ENCODE peak calls at places on chromosomes 1 and 21, in nine cellular contexts. D is fibroblast of the aortic adventitia, I is lower leg skin, Z is fibroblast of pulmonary artery, X is ascending aorta, V is PC-9, C is colonic mucosa, T is body of pancreas, E is ovary. J is an unnamed sample.

GRCh38 chr1:178323067-178323466 is 173.7 kb downstream of the CLEC20A start:
- DNase-seq in X (no peak), V (no peak), T (no peak), E (no peak), I (no peak), D (no peak), Z (no peak), C (no peak), J (no peak)

GRCh38 chr1:111735858-111736544 is 3.2 kb downstream of the INKA2 start:
- DNase-seq in Z (no peak), T (no peak), D (no peak), I (peak), E (no peak), V (no peak), X (peak), C (no peak), J (no peak)

GRCh38 chr21:46033410-46034404 is 52.1 kb downstream of the COL6A1 start:
- DNase-seq in Z (no peak), I (no peak), V (no peak), E (no peak), T (no peak), C (no peak), X (no peak), D (no peak), J (no peak)

GRCh38 chr1:6248798-6249731 is 5.1 kb downstream of the HES3 start:
- DNase-seq in X (no peak), Z (no peak), I (no peak), T (no peak), C (peak), V (no peak), D (no peak), E (no peak), J (no peak)

GRCh38 chr21:22892041-22892440 is 1893.8 kb downstream of the NCAM2 start:
- DNase-seq in E (no peak), C (no peak), X (no peak), I (no peak), T (no peak), Z (no peak), D (no peak), V (no peak), J (no peak)

GRCh38 chr1:174815036-174815435 is 184.7 kb upstream of the CACYBP start:
- DNase-seq in D (peak), I (no peak), T (no peak), X (no peak), C (no peak), E (no peak), Z (peak), V (peak), J (no peak)

GRCh38 chr21:15301014-15301413 is 236.2 kb upstream of the NRIP1 start:
- DNase-seq in T (no peak), Z (no peak), E (no peak), X (no peak), D (peak), C (no peak), I (no peak), V (no peak), J (no peak)

GRCh38 chr1:1602321-1602931 is 2.5 kb upstream of the FNDC10 start:
- DNase-seq in D (no peak), V (no peak), E (no peak), C (no peak), T (no peak), Z (no peak), I (no peak), X (no peak), J (no peak)

GRCh38 chr1:54850737-54851136 is 36.3 kb downstream of the DHCR24 start:
- DNase-seq in E (peak), Z (peak), X (peak), C (no peak), D (peak), V (no peak), I (peak), T (no peak), J (no peak)

GRCh38 chr1:205668951-205669340 is 11.4 kb downstream of the SLC45A3 start:
- DNase-seq in C (peak), Z (no peak), E (no peak), T (no peak), I (no peak), D (no peak), V (no peak), X (no peak), J (no peak)

GRCh38 chr1:110035236-110035752 is 870 bp downstream of the STRIP1 start:
- DNase-seq in C (no peak), E (no peak), X (no peak), V (no peak), Z (peak), I (no peak), T (no peak), D (peak), J (no peak)

GRCh38 chr1:173410133-173410793 is 66.9 kb upstream of the PRDX6 start:
- DNase-seq in X (no peak), T (no peak), C (no peak), Z (no peak), I (no peak), D (no peak), E (no peak), V (no peak), J (no peak)

GRCh38 chr1:230550428-230550827 is 91.9 kb upstream of the COG2 start:
- DNase-seq in T (no peak), E (no peak), Z (no peak), V (no peak), X (no peak), D (no peak), I (no peak), C (no peak), J (no peak)

GRCh38 chr1:80582980-80583379 is 1217.8 kb upstream of the ADGRL2 start:
- DNase-seq in I (no peak), D (no peak), C (no peak), E (no peak), X (no peak), T (no peak), Z (no peak), V (no peak), J (no peak)

GRCh38 chr1:240149488-240150094 is 57.9 kb downstream of the FMN2 start:
- DNase-seq in C (peak), D (peak), I (no peak), X (no peak), T (no peak), Z (peak), V (no peak), E (no peak), J (no peak)

GRCh38 chr21:46089285-46089684 is 8.6 kb upstream of the COL6A2 start:
- DNase-seq in C (no peak), T (no peak), D (no peak), Z (no peak), E (no peak), V (no peak), X (peak), I (peak), J (no peak)

GRCh38 chr1:220335668-220336067 is 63.4 kb upstream of the RAB3GAP2 start:
- DNase-seq in I (no peak), Z (no peak), T (peak), C (no peak), D (peak), V (peak), X (no peak), E (no peak), J (peak)

GRCh38 chr1:224435318-224435763 is 744 bp upstream of the WDR26 start:
- DNase-seq in Z (peak), X (peak), D (peak), C (peak), T (no peak), E (no peak), I (no peak), V (no peak), J (no peak)

GRCh38 chr1:89198500-89199072 is at the start of gene GBP4:
- DNase-seq in D (peak), I (no peak), V (peak), Z (peak), T (peak), E (peak), C (peak), X (peak), J (peak)

GRCh38 chr1:101239095-101240040 is 2.5 kb downstream of the S1PR1 start:
- DNase-seq in C (no peak), V (no peak), T (no peak), Z (no peak), E (no peak), I (no peak), X (no peak), D (no peak), J (no peak)

GRCh38 chr1:182279302-182279701 is 112.3 kb downstream of the GLUL start:
- DNase-seq in V (no peak), D (no peak), Z (no peak), X (no peak), T (no peak), E (no peak), I (no peak), C (no peak), J (no peak)

GRCh38 chr1:29330089-29330488 is 93.8 kb downstream of the PTPRU start:
- DNase-seq in Z (no peak), D (no peak), I (no peak), T (no peak), X (no peak), E (no peak), C (no peak), V (no peak), J (no peak)

GRCh38 chr1:192588546-192588945 is 13.0 kb downstream of the RGS1 start:
- DNase-seq in I (no peak), V (no peak), T (no peak), C (no peak), Z (no peak), D (peak), E (no peak), X (no peak), J (no peak)

GRCh38 chr1:11531314-11531870 is 52.4 kb downstream of the DISP3 start:
- DNase-seq in D (no peak), C (no peak), E (no peak), I (peak), Z (no peak), X (peak), T (no peak), V (no peak), J (no peak)

GRCh38 chr1:93805027-93805426 is 74.0 kb downstream of the DNTTIP2 start:
- DNase-seq in I (no peak), Z (no peak), E (no peak), T (no peak), C (no peak), X (no peak), V (no peak), D (peak), J (no peak)
- H3K4me3 ChIP-seq in I (no peak), Z (peak), E (no peak), T (no peak), C (no peak), X (no peak), V (peak), D (no peak), J (no peak)

GRCh38 chr1:13478687-13479086 is 35.1 kb downstream of the LRRC38 start:
- DNase-seq in C (no peak), E (no peak), D (no peak), V (no peak), T (no peak), I (no peak), Z (no peak), X (no peak), J (no peak)
- H3K4me3 ChIP-seq in C (no peak), E (no peak), D (no peak), V (no peak), T (no peak), I (no peak), Z (no peak), X (no peak), J (no peak)

GRCh38 chr1:167517535-167518330 is 596 bp downstream of the CD247 start:
- DNase-seq in T (no peak), D (no peak), I (no peak), Z (no peak), E (no peak), X (no peak), V (peak), C (no peak), J (no peak)
- H3K4me3 ChIP-seq in T (no peak), D (no peak), I (no peak), Z (no peak), E (no peak), X (no peak), V (no peak), C (peak), J (no peak)

GRCh38 chr1:61184714-61185106 is 102.3 kb downstream of the NFIA start:
- DNase-seq in C (no peak), T (no peak), V (no peak), D (no peak), I (no peak), X (no peak), Z (no peak), E (no peak), J (no peak)
- H3K4me3 ChIP-seq in C (peak), T (no peak), V (no peak), D (peak), I (no peak), X (peak), Z (peak), E (peak), J (no peak)

GRCh38 chr1:171142451-171143121 is 42.5 kb upstream of the FMO2 start:
- DNase-seq in X (peak), I (no peak), C (peak), D (peak), E (peak), V (no peak), Z (peak), T (peak), J (peak)

GRCh38 chr1:171141336-171142051 is 43.6 kb upstream of the FMO2 start:
- DNase-seq in T (no peak), I (no peak), E (peak), D (peak), Z (peak), V (no peak), C (no peak), X (peak), J (peak)

GRCh38 chr1:171140466-171140865 is 44.6 kb upstream of the FMO2 start:
- DNase-seq in D (peak), E (peak), Z (no peak), T (no peak), X (no peak), V (no peak), I (no peak), C (no peak), J (no peak)

GRCh38 chr1:171139890-171140289 is 45.2 kb upstream of the FMO2 start:
- DNase-seq in X (no peak), Z (no peak), D (no peak), I (no peak), V (no peak), E (no peak), C (no peak), T (no peak), J (no peak)

DNA sequence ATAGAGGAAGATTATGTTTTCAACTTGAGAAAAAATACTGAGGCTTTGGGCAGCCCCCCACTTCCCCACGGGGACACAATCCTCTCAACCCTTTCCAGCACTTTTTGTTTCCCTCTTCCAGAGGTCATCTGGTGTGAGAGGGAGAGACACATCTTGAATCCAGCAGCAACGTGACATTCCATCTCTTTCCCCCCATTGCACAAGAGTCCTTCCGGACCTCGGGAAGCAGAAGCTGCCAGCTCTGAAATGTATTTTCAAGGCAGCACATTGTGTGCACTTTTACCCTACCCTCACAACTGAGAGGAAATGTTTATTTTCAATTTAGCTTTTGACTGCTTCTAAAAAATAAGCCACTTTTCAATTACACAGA is 43.0 kb upstream of the FMO2 start:
- DNase-seq in T (peak), X (peak), I (peak), V (no peak), C (peak), E (peak), D (peak), Z (peak), J (peak)
- H3K4me3 ChIP-seq in T (no peak), X (no peak), I (no peak), V (no peak), C (no peak), E (no peak), D (peak), Z (peak), J (no peak)

GRCh38 chr21:31284797-31285397 is 59.2 kb downstream of the TIAM1 start:
- DNase-seq in V (peak), X (no peak), I (no peak), D (peak), Z (peak), E (no peak), C (no peak), T (no peak), J (no peak)
- H3K4me3 ChIP-seq in V (no peak), X (no peak), I (no peak), D (no peak), Z (no peak), E (no peak), C (no peak), T (no peak), J (no peak)

GRCh38 chr1:234495231-234495990 is 16.4 kb upstream of the TARBP1 start:
- DNase-seq in X (peak), I (peak), E (no peak), V (peak), C (no peak), T (no peak), Z (peak), D (peak), J (no peak)
- H3K4me3 ChIP-seq in X (no peak), I (no peak), E (no peak), V (peak), C (no peak), T (no peak), Z (peak), D (peak), J (no peak)

GRCh38 chr1:212291505-212292134 is 6.4 kb downstream of the PPP2R5A start:
- DNase-seq in Z (peak), V (no peak), D (peak), X (no peak), T (no peak), I (no peak), E (no peak), C (no peak), J (no peak)
- H3K4me3 ChIP-seq in Z (no peak), V (no peak), D (no peak), X (no peak), T (no peak), I (no peak), E (no peak), C (no peak), J (no peak)

DNA sequence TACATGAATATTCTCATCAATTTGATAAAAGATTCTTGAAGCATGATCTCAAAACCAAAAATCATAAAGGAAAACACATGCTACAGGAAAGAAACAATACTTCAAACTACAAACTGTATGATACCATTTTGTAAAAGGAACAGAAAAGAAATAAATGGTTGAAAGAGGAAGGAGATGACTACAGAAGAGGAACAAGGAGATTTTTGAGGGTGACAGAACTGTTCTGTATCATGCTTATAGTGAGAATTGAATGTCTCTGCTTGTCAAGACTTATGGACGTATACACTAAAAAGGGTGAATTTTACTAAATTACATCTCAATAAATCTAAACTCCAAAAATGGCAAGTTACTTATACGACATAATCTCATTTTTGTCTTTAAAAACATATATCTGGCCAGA is 125.5 kb downstream of the EIF4G3 start:
- DNase-seq in D (no peak), V (no peak), X (no peak), C (no peak), Z (no peak), E (no peak), T (no peak), I (no peak), J (no peak)
- H3K4me3 ChIP-seq in D (no peak), V (no peak), X (no peak), C (no peak), Z (no peak), E (no peak), T (no peak), I (no peak), J (no peak)

J was measured in lung.